ENCODE peak calls at places on chromosomes 2 and 18, in seven cellular contexts. One of them, this sample, is unnamed. For H3K4me1, the result is how much of the 10 kb centered on the place peaks cover.

GRCh38 chr2:168534926-168535325 is 78.9 kb downstream of the CERS6 start:
- DNase-seq in colonic mucosa: no peak
- DNase-seq in heart right ventricle: peak
- DNase-seq in Peyer's patch: no peak
- DNase-seq in MM.1S: no peak
- DNase-seq in breast epithelium: no peak
- DNase-seq in left ventricle myocardium inferior: no peak
- DNase-seq in this sample: no peak

GRCh38 chr2:65863713-65864112 is 431.3 kb upstream of the SPRED2 start:
- DNase-seq in heart right ventricle: no peak
- DNase-seq in colonic mucosa: no peak
- DNase-seq in breast epithelium: no peak
- DNase-seq in Peyer's patch: no peak
- DNase-seq in MM.1S: no peak
- DNase-seq in left ventricle myocardium inferior: no peak
- DNase-seq in this sample: no peak

GRCh38 chr2:203177361-203177760 is 61.5 kb upstream of the CYP20A1 start:
- DNase-seq in colonic mucosa: no peak
- DNase-seq in MM.1S: no peak
- DNase-seq in breast epithelium: no peak
- DNase-seq in Peyer's patch: no peak
- DNase-seq in heart right ventricle: no peak
- DNase-seq in left ventricle myocardium inferior: no peak
- DNase-seq in this sample: no peak

GRCh38 chr18:12637901-12638633 is 19.8 kb downstream of the SPIRE1 start:
- DNase-seq in left ventricle myocardium inferior: no peak
- DNase-seq in heart right ventricle: no peak
- DNase-seq in Peyer's patch: no peak
- DNase-seq in MM.1S: no peak
- DNase-seq in colonic mucosa: no peak
- DNase-seq in breast epithelium: no peak
- DNase-seq in this sample: no peak

GRCh38 chr2:200379481-200380120 is 73.1 kb downstream of the SPATS2L start:
- DNase-seq in breast epithelium: no peak
- DNase-seq in left ventricle myocardium inferior: no peak
- DNase-seq in colonic mucosa: no peak
- DNase-seq in Peyer's patch: no peak
- DNase-seq in heart right ventricle: no peak
- DNase-seq in MM.1S: no peak
- DNase-seq in this sample: no peak

GRCh38 chr2:105324732-105325131 is 4.8 kb downstream of the TGFBRAP1 start:
- DNase-seq in MM.1S: no peak
- DNase-seq in heart right ventricle: no peak
- DNase-seq in breast epithelium: no peak
- DNase-seq in colonic mucosa: no peak
- DNase-seq in left ventricle myocardium inferior: no peak
- DNase-seq in Peyer's patch: no peak
- DNase-seq in this sample: no peak

GRCh38 chr2:232476791-232477190 is 10.8 kb downstream of the ECEL1 start:
- DNase-seq in left ventricle myocardium inferior: no peak
- DNase-seq in heart right ventricle: no peak
- DNase-seq in Peyer's patch: no peak
- DNase-seq in MM.1S: no peak
- DNase-seq in breast epithelium: no peak
- DNase-seq in colonic mucosa: no peak
- DNase-seq in this sample: peak

GRCh38 chr2:226873826-226874225 is 38.0 kb downstream of the RHBDD1 start:
- DNase-seq in colonic mucosa: no peak
- DNase-seq in heart right ventricle: no peak
- DNase-seq in Peyer's patch: no peak
- DNase-seq in MM.1S: no peak
- DNase-seq in breast epithelium: no peak
- DNase-seq in left ventricle myocardium inferior: no peak
- DNase-seq in this sample: no peak

GRCh38 chr2:209331291-209331844 is 92.5 kb upstream of the MAP2 start:
- DNase-seq in Peyer's patch: no peak
- DNase-seq in heart right ventricle: no peak
- DNase-seq in left ventricle myocardium inferior: no peak
- DNase-seq in MM.1S: peak
- DNase-seq in colonic mucosa: no peak
- DNase-seq in breast epithelium: no peak
- DNase-seq in this sample: no peak

GRCh38 chr2:226837787-226838603 is 2.1 kb downstream of the RHBDD1 start:
- DNase-seq in breast epithelium: no peak
- DNase-seq in heart right ventricle: no peak
- DNase-seq in MM.1S: no peak
- DNase-seq in Peyer's patch: no peak
- DNase-seq in colonic mucosa: no peak
- DNase-seq in left ventricle myocardium inferior: no peak
- DNase-seq in this sample: no peak

GRCh38 chr18:63157293-63158011 is 162.1 kb downstream of the BCL2 start:
- DNase-seq in heart right ventricle: no peak
- DNase-seq in left ventricle myocardium inferior: no peak
- DNase-seq in colonic mucosa: no peak
- DNase-seq in Peyer's patch: peak
- DNase-seq in breast epithelium: no peak
- DNase-seq in MM.1S: peak
- DNase-seq in this sample: no peak

GRCh38 chr2:96148410-96149217 is 3.4 kb upstream of the DUSP2 start:
- DNase-seq in breast epithelium: peak
- DNase-seq in Peyer's patch: peak
- DNase-seq in MM.1S: no peak
- DNase-seq in left ventricle myocardium inferior: peak
- DNase-seq in colonic mucosa: peak
- DNase-seq in heart right ventricle: peak
- DNase-seq in this sample: peak

GRCh38 chr2:3759331-3759730 is 56.0 kb downstream of the DCDC2C start:
- DNase-seq in heart right ventricle: no peak
- DNase-seq in breast epithelium: no peak
- DNase-seq in colonic mucosa: no peak
- DNase-seq in Peyer's patch: no peak
- DNase-seq in MM.1S: no peak
- DNase-seq in left ventricle myocardium inferior: no peak
- DNase-seq in this sample: no peak

GRCh38 chr18:21316296-21316695 is 74.3 kb downstream of the GREB1L start:
- DNase-seq in heart right ventricle: no peak
- DNase-seq in MM.1S: no peak
- DNase-seq in breast epithelium: no peak
- DNase-seq in colonic mucosa: no peak
- DNase-seq in left ventricle myocardium inferior: no peak
- DNase-seq in Peyer's patch: no peak
- DNase-seq in this sample: no peak

DNA sequence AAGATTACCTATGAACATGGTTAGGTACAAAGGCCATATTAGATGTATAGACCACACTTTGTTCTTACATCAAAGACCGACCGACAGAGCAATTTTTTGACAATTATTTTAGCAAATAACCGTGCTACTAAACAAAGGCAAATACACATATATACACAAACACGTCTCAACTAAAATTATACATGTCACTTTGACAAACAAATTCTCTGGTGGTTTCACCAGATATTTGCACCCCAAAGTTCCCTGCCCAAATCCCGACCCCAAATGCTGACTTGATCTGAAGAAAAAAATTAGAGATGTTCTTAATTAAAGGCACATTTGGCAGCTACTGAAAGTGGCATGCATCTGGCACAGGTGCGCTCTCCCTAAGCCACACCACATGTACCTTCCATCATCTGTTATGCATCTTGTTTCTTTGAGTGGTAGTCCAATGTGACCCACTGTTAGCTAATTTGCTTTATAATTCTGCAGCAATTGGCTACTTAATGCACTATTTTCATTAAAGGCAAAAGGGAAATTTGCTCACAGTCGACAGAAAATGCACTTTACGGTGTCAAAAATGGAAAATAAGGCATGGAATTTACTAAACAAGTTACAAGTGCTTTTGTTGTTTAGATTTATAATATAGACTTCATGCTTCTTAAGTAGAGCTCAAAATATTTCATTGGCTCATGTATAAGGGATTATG is 92.1 kb downstream of the ARHGEF33 start:
- DNase-seq in MM.1S: no peak
- DNase-seq in breast epithelium: no peak
- DNase-seq in left ventricle myocardium inferior: no peak
- DNase-seq in Peyer's patch: no peak
- DNase-seq in heart right ventricle: no peak
- DNase-seq in colonic mucosa: no peak
- DNase-seq in this sample: no peak
- H3K27ac ChIP-seq in MM.1S: no peak
- H3K27ac ChIP-seq in breast epithelium: no peak
- H3K27ac ChIP-seq in left ventricle myocardium inferior: no peak
- H3K27ac ChIP-seq in Peyer's patch: no peak
- H3K27ac ChIP-seq in heart right ventricle: no peak
- H3K27ac ChIP-seq in colonic mucosa: no peak
- H3K27ac ChIP-seq in this sample: no peak

GRCh38 chr18:77067315-77068061 is 65.1 kb downstream of the MBP start:
- DNase-seq in heart right ventricle: peak
- DNase-seq in breast epithelium: no peak
- DNase-seq in MM.1S: no peak
- DNase-seq in Peyer's patch: peak
- DNase-seq in colonic mucosa: peak
- DNase-seq in left ventricle myocardium inferior: peak
- DNase-seq in this sample: no peak
- H3K4me1 ChIP-seq in heart right ventricle: half or more
- H3K4me1 ChIP-seq in breast epithelium: under half
- H3K4me1 ChIP-seq in MM.1S: under half
- H3K4me1 ChIP-seq in Peyer's patch: under half
- H3K4me1 ChIP-seq in colonic mucosa: under half
- H3K4me1 ChIP-seq in left ventricle myocardium inferior: half or more
- H3K4me1 ChIP-seq in this sample: half or more

GRCh38 chr2:156512451-156512850 is 76.3 kb downstream of the GPD2 start:
- DNase-seq in colonic mucosa: no peak
- DNase-seq in MM.1S: no peak
- DNase-seq in heart right ventricle: no peak
- DNase-seq in Peyer's patch: no peak
- DNase-seq in left ventricle myocardium inferior: no peak
- DNase-seq in breast epithelium: no peak
- DNase-seq in this sample: no peak

GRCh38 chr2:156517419-156517818 is 81.2 kb downstream of the GPD2 start:
- DNase-seq in heart right ventricle: no peak
- DNase-seq in left ventricle myocardium inferior: no peak
- DNase-seq in Peyer's patch: no peak
- DNase-seq in colonic mucosa: no peak
- DNase-seq in MM.1S: no peak
- DNase-seq in breast epithelium: no peak
- DNase-seq in this sample: no peak

GRCh38 chr2:156511112-156511511 is 74.9 kb downstream of the GPD2 start:
- DNase-seq in MM.1S: no peak
- DNase-seq in colonic mucosa: no peak
- DNase-seq in breast epithelium: no peak
- DNase-seq in heart right ventricle: no peak
- DNase-seq in Peyer's patch: no peak
- DNase-seq in left ventricle myocardium inferior: no peak
- DNase-seq in this sample: no peak

GRCh38 chr2:156513219-156513618 is 77.0 kb downstream of the GPD2 start:
- DNase-seq in MM.1S: no peak
- DNase-seq in colonic mucosa: no peak
- DNase-seq in breast epithelium: no peak
- DNase-seq in left ventricle myocardium inferior: no peak
- DNase-seq in heart right ventricle: no peak
- DNase-seq in Peyer's patch: no peak
- DNase-seq in this sample: no peak

DNA sequence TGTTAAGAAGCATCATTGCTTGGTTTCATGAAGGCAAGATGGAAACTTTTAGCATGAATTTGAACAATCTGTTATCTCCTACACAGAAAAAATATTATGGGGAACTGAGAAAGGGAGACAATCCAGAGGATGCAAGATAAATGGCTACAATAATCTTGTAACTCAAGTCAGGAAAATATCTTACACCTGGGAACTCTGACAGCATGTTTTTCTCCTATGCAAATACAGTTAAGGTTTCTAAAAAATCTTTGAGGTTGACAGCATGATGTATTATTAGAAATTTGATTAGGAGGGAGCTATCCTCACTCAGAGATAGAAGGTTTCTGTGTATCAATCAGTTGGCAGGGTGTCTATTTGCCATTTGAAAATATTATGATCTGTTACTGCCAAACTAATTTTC is 75.6 kb downstream of the GPD2 start:
- DNase-seq in Peyer's patch: no peak
- DNase-seq in heart right ventricle: no peak
- DNase-seq in MM.1S: no peak
- DNase-seq in colonic mucosa: no peak
- DNase-seq in breast epithelium: no peak
- DNase-seq in left ventricle myocardium inferior: no peak
- DNase-seq in this sample: no peak
- H3K27ac ChIP-seq in Peyer's patch: no peak
- H3K27ac ChIP-seq in heart right ventricle: no peak
- H3K27ac ChIP-seq in MM.1S: no peak
- H3K27ac ChIP-seq in colonic mucosa: no peak
- H3K27ac ChIP-seq in breast epithelium: no peak
- H3K27ac ChIP-seq in left ventricle myocardium inferior: no peak
- H3K27ac ChIP-seq in this sample: no peak

GRCh38 chr2:218290316-218291261 is 1.7 kb downstream of the TMBIM1 start:
- DNase-seq in heart right ventricle: no peak
- DNase-seq in Peyer's patch: peak
- DNase-seq in breast epithelium: no peak
- DNase-seq in colonic mucosa: no peak
- DNase-seq in MM.1S: peak
- DNase-seq in left ventricle myocardium inferior: no peak
- DNase-seq in this sample: no peak

GRCh38 chr2:218291934-218292699 is at the start of gene TMBIM1:
- DNase-seq in colonic mucosa: peak
- DNase-seq in heart right ventricle: peak
- DNase-seq in left ventricle myocardium inferior: peak
- DNase-seq in MM.1S: peak
- DNase-seq in Peyer's patch: peak
- DNase-seq in breast epithelium: peak
- DNase-seq in this sample: no peak

GRCh38 chr2:218291318-218291933 is 877 bp downstream of the TMBIM1 start:
- DNase-seq in heart right ventricle: no peak
- DNase-seq in MM.1S: no peak
- DNase-seq in breast epithelium: no peak
- DNase-seq in colonic mucosa: no peak
- DNase-seq in left ventricle myocardium inferior: no peak
- DNase-seq in Peyer's patch: peak
- DNase-seq in this sample: no peak

GRCh38 chr2:218292700-218293014 is 354 bp upstream of the TMBIM1 start:
- DNase-seq in heart right ventricle: no peak
- DNase-seq in MM.1S: no peak
- DNase-seq in colonic mucosa: no peak
- DNase-seq in Peyer's patch: no peak
- DNase-seq in left ventricle myocardium inferior: no peak
- DNase-seq in breast epithelium: no peak
- DNase-seq in this sample: no peak

DNA sequence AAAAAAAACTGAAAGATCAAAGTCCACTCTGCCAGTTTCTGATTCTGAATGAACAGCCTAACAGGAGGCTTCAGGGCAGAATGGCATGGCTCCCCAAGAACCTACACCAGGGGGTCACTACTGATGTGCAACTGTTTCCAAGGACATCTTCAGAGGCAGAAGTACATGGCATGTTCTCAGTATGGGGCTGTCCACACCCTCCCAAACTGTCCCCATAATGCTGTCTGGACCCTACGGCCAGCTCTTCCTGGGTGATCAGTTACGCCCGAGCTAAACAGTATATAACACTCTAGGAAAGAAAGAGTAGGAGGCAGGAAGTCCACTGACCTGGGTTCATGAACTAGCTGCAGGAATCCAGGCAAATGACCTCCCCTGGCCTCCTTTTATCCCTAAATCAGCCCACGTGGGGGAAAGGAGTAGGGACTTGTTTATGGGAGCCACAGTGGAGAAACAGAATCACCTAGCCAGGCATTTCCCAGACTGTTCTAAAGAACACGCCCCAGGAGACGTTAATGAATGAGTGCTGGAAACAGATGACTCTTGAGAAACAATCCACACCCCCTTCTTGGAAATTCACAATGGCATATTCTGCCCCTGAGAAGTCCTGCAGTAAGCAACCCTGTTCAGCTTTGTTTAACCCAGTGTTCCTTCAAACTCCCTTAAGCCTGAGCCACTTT is 2.5 kb downstream of the TMBIM1 start:
- DNase-seq in heart right ventricle: no peak
- DNase-seq in Peyer's patch: peak
- DNase-seq in breast epithelium: no peak
- DNase-seq in MM.1S: no peak
- DNase-seq in left ventricle myocardium inferior: no peak
- DNase-seq in colonic mucosa: peak
- DNase-seq in this sample: no peak
- H3K4me1 ChIP-seq in heart right ventricle: half or more
- H3K4me1 ChIP-seq in Peyer's patch: under half
- H3K4me1 ChIP-seq in breast epithelium: under half
- H3K4me1 ChIP-seq in MM.1S: half or more
- H3K4me1 ChIP-seq in left ventricle myocardium inferior: half or more
- H3K4me1 ChIP-seq in colonic mucosa: under half
- H3K4me1 ChIP-seq in this sample: half or more